ENCODE peak calls at places on chromosomes 7 and 10, in four cellular contexts. H is cardiac septum; Q is mammary epithelial cell; S is activated CD4-positive, CD25-positive, alpha-beta regulatory T cell. D is an unnamed sample.

GRCh38 chr10:1063232-1063862 is 7.2 kb downstream of the WDR37 start:
- DNase-seq in H (no peak), Q (no peak), S (no peak), D (no peak)

GRCh38 chr7:101625076-101625914 is 3.8 kb downstream of the MYL10 start:
- DNase-seq in H (no peak), Q (no peak), S (no peak), D (no peak)

GRCh38 chr10:49149881-49150280 is 16.1 kb upstream of the FAM170B start:
- DNase-seq in H (no peak), Q (no peak), S (no peak), D (no peak)

GRCh38 chr7:75847707-75848106 is 31.1 kb upstream of the RHBDD2 start:
- DNase-seq in H (no peak), Q (no peak), S (no peak), D (no peak)

GRCh38 chr7:1888425-1888824 is 218.3 kb downstream of the ELFN1 start:
- DNase-seq in H (no peak), Q (no peak), S (no peak), D (no peak)

GRCh38 chr7:130366561-130366960 is 13.7 kb upstream of the CPA1 start:
- DNase-seq in H (peak), Q (no peak), S (no peak), D (no peak)

GRCh38 chr7:96870934-96871333 is 134.4 kb upstream of the DLX6 start:
- DNase-seq in H (no peak), Q (peak), S (no peak), D (no peak)

GRCh38 chr7:99505324-99505662 is 831 bp downstream of the ZKSCAN5 start:
- DNase-seq in H (no peak), Q (no peak), S (no peak), D (no peak)

GRCh38 chr7:26198133-26198780 is 2.3 kb downstream of the HNRNPA2B1 start:
- DNase-seq in H (no peak), Q (no peak), S (no peak), D (no peak)

GRCh38 chr7:130641040-130641439 is 27.5 kb downstream of the COPG2 start:
- DNase-seq in H (no peak), Q (no peak), S (no peak), D (no peak)

GRCh38 chr10:8037941-8038894 is 16.3 kb upstream of the GATA3 start:
- DNase-seq in H (no peak), Q (no peak), S (no peak), D (no peak)

GRCh38 chr10:114925675-114926204 is 12.3 kb upstream of the TRUB1 start:
- DNase-seq in H (no peak), Q (peak), S (no peak), D (no peak)

GRCh38 chr10:88421590-88421989 is 161.5 kb downstream of the RNLS start:
- DNase-seq in H (no peak), Q (no peak), S (no peak), D (no peak)

GRCh38 chr7:105866124-105866801 is 10.1 kb downstream of the ATXN7L1 start:
- DNase-seq in H (no peak), Q (no peak), S (no peak), D (no peak)

GRCh38 chr7:141697211-141697871 is 4.6 kb downstream of the DENND11 start:
- DNase-seq in H (no peak), Q (peak), S (no peak), D (peak)

GRCh38 chr10:126798649-126799048 is 106.6 kb upstream of the DOCK1 start:
- DNase-seq in H (no peak), Q (no peak), S (no peak), D (no peak)

GRCh38 chr7:139634087-139634486 is 110.6 kb downstream of the CLEC2L start:
- DNase-seq in H (no peak), Q (no peak), S (no peak), D (no peak)

GRCh38 chr7:99625961-99626360 is 9.2 kb downstream of the ZSCAN25 start:
- DNase-seq in H (no peak), Q (no peak), S (no peak), D (no peak)

GRCh38 chr7:129773328-129773731 is 161.8 kb downstream of the NRF1 start:
- DNase-seq in H (no peak), Q (no peak), S (no peak), D (no peak)

GRCh38 chr7:90777075-90777864 is 181.1 kb downstream of the CDK14 start:
- DNase-seq in H (no peak), Q (no peak), S (no peak), D (no peak)

GRCh38 chr7:2373124-2373556 is 18.5 kb downstream of the EIF3B start:
- DNase-seq in H (no peak), Q (peak), S (no peak), D (no peak)

GRCh38 chr7:81415181-81415580 is 354.7 kb downstream of the HGF start:
- DNase-seq in H (no peak), Q (no peak), S (no peak), D (no peak)

GRCh38 chr7:29447828-29448227 is 115.8 kb upstream of the PRR15 start:
- DNase-seq in H (no peak), Q (no peak), S (no peak), D (no peak)

GRCh38 chr10:95988702-95989101 is 54.7 kb upstream of the CCNJ start:
- DNase-seq in H (no peak), Q (no peak), S (no peak), D (no peak)

GRCh38 chr7:153190452-153190851 is 430.9 kb downstream of the ACTR3B start:
- DNase-seq in H (no peak), Q (no peak), S (no peak), D (no peak)

GRCh38 chr7:134071355-134072331 is 55.5 kb upstream of the LRGUK start:
- DNase-seq in H (no peak), Q (no peak), S (no peak), D (no peak)

GRCh38 chr7:124747072-124747471 is 18.5 kb downstream of the GPR37 start:
- DNase-seq in H (no peak), Q (no peak), S (no peak), D (no peak)

GRCh38 chr7:38178695-38179344 is 775 bp downstream of the STARD3NL start:
- DNase-seq in H (no peak), Q (no peak), S (peak), D (no peak)

GRCh38 chr7:13185139-13185538 is 497.7 kb downstream of the ARL4A start:
- DNase-seq in H (no peak), Q (no peak), S (no peak), D (no peak)

GRCh38 chr10:92573091-92573797 is 649 bp downstream of the IDE start:
- DNase-seq in H (no peak), Q (peak), S (peak), D (no peak)

GRCh38 chr10:67917683-67918082 is 33.2 kb downstream of the SIRT1 start:
- DNase-seq in H (no peak), Q (no peak), S (no peak), D (no peak)